ENCODE peak calls at places on chromosomes 16 and 17, in six cellular contexts. N is stimulated activated CD4-positive, alpha-beta T cell treated with anti-CD3 and anti-CD28 coated beads, Interleukin-1b, Interleukin-23, amount 100 ng/mL, for 24 hours; J is cerebellum; U is endodermal cell; T is anterior cingulate cortex; Q is naive thymus-derived CD4-positive, alpha-beta T cell. F is an unnamed sample.

GRCh38 chr16:17334096-17334495 is 136.7 kb downstream of the XYLT1 start:
- DNase-seq in N (no peak), J (no peak), U (no peak), T (no peak), Q (no peak), F (no peak)

GRCh38 chr16:76574651-76575050 is 297.4 kb downstream of the CNTNAP4 start:
- DNase-seq in N (no peak), J (no peak), U (no peak), T (no peak), Q (no peak), F (no peak)

GRCh38 chr17:56754523-56755208 is 79.1 kb downstream of the C17orf67 start:
- DNase-seq in N (no peak), J (no peak), U (peak; percentile 71), T (no peak), Q (peak; percentile 26), F (no peak)

GRCh38 chr17:68539536-68540469 is 27.6 kb downstream of the PRKAR1A start:
- DNase-seq in N (no peak), J (peak; percentile 10), U (peak; percentile 79), T (peak; percentile 21), Q (no peak), F (no peak)

GRCh38 chr17:47949951-47950350 is 7.7 kb downstream of the PRR15L start:
- DNase-seq in N (no peak), J (no peak), U (no peak), T (no peak), Q (peak; percentile 31), F (no peak)

GRCh38 chr17:29162909-29163341 is 17.3 kb downstream of the MYO18A start:
- DNase-seq in N (no peak), J (no peak), U (no peak), T (no peak), Q (no peak), F (no peak)

GRCh38 chr17:6161456-6161855 is 91.3 kb downstream of the WSCD1 start:
- DNase-seq in N (no peak), J (no peak), U (peak; percentile 26), T (no peak), Q (no peak), F (no peak)

GRCh38 chr16:23848958-23849357 is 13.2 kb downstream of the PRKCB start:
- DNase-seq in N (no peak), J (no peak), U (no peak), T (no peak), Q (no peak), F (no peak)

GRCh38 chr17:44829558-44830358 is at the start of gene GJC1:
- DNase-seq in N (no peak), J (peak; percentile 63), U (peak; percentile 89), T (no peak), Q (peak; percentile 3), F (no peak)

GRCh38 chr16:63312343-63312742 is 1276.1 kb upstream of the CDH8 start:
- DNase-seq in N (no peak), J (no peak), U (no peak), T (no peak), Q (no peak), F (no peak)

GRCh38 chr17:2062571-2063183 is 7.8 kb downstream of the HIC1 start:
- DNase-seq in N (no peak), J (no peak), U (peak; percentile 81), T (no peak), Q (no peak), F (no peak)

GRCh38 chr17:8436169-8436932 is 667 bp downstream of the NDEL1 start:
- DNase-seq in N (peak; percentile 30), J (peak; percentile 47), U (peak; percentile 92), T (peak; percentile 68), Q (no peak), F (no peak)

GRCh38 chr17:57009737-57010445 is 32.0 kb downstream of the SCPEP1 start:
- DNase-seq in N (no peak), J (peak; percentile 47), U (peak; percentile 93), T (peak; percentile 9), Q (peak; percentile 46), F (no peak)

GRCh38 chr16:59698341-59698979 is 964.3 kb upstream of the GOT2 start:
- DNase-seq in N (no peak), J (no peak), U (no peak), T (no peak), Q (no peak), F (no peak)

GRCh38 chr16:81657731-81658130 is 121.4 kb upstream of the PLCG2 start:
- DNase-seq in N (no peak), J (no peak), U (no peak), T (no peak), Q (no peak), F (no peak)

GRCh38 chr17:39841202-39841601 is 22.9 kb downstream of the IKZF3 start:
- DNase-seq in N (no peak), J (no peak), U (no peak), T (no peak), Q (no peak), F (no peak)

GRCh38 chr17:67548693-67549092 is 169.0 kb upstream of the NOL11 start:
- DNase-seq in N (no peak), J (no peak), U (no peak), T (no peak), Q (no peak), F (no peak)

GRCh38 chr16:79610771-79611170 is 10.2 kb upstream of the MAF start:
- DNase-seq in N (no peak), J (no peak), U (no peak), T (no peak), Q (no peak), F (no peak)

GRCh38 chr16:67198238-67198734 is 645 bp upstream of the ELMO3 start:
- DNase-seq in N (no peak), J (peak; percentile 77), U (peak; percentile 84), T (no peak), Q (peak; percentile 17), F (no peak)

GRCh38 chr17:38426441-38426840 is 1.8 kb upstream of the ARHGAP23 start:
- DNase-seq in N (no peak), J (no peak), U (no peak), T (no peak), Q (no peak), F (no peak)

GRCh38 chr16:57268804-57269800 is 15.4 kb downstream of the PLLP start:
- DNase-seq in N (no peak), J (no peak), U (peak; percentile 81), T (no peak), Q (no peak), F (no peak)

GRCh38 chr17:4498461-4499397 is at the start of gene SPNS2:
- DNase-seq in N (peak; percentile 33), J (peak; percentile 82), U (peak; percentile 92), T (peak; percentile 84), Q (peak; percentile 67), F (no peak)

GRCh38 chr17:14886200-14886739 is 378.9 kb downstream of the PMP22 start:
- DNase-seq in N (no peak), J (no peak), U (peak; percentile 60), T (no peak), Q (no peak), F (no peak)

GRCh38 chr17:74444406-74444805 is 12.5 kb downstream of the GPRC5C start:
- DNase-seq in N (no peak), J (no peak), U (no peak), T (no peak), Q (no peak), F (no peak)

GRCh38 chr16:28597692-28598261 is 927 bp upstream of the SULT1A2 start:
- DNase-seq in N (no peak), J (no peak), U (peak; percentile 74), T (no peak), Q (no peak), F (no peak)

GRCh38 chr16:88920618-88921602 is 54.5 kb upstream of the PABPN1L start:
- DNase-seq in N (no peak), J (peak; percentile 59), U (no peak), T (no peak), Q (no peak), F (no peak)

GRCh38 chr16:35319536-35320192 is 1860.3 kb downstream of the TP53TG3F start:
- DNase-seq in N (no peak), J (no peak), U (no peak), T (no peak), Q (no peak), F (no peak)

GRCh38 chr17:1203111-1203966 is 23.6 kb upstream of the ABR start:
- DNase-seq in N (no peak), J (no peak), U (peak; percentile 97), T (no peak), Q (peak; percentile 30), F (peak; percentile 28)

GRCh38 chr16:27432600-27432957 is 30.6 kb downstream of the IL21R start:
- DNase-seq in N (no peak), J (no peak), U (no peak), T (no peak), Q (no peak), F (no peak)

GRCh38 chr17:74305865-74306654 is 20.0 kb upstream of the KIF19 start:
- DNase-seq in N (no peak), J (no peak), U (peak; percentile 66), T (peak; percentile 32), Q (no peak), F (no peak)

GRCh38 chr17:73042809-73043685 is 49.4 kb downstream of the SLC39A11 start:
- DNase-seq in N (no peak), J (no peak), U (no peak), T (no peak), Q (no peak), F (no peak)

GRCh38 chr17:74199306-74200092 is 4.0 kb upstream of the RPL38 start:
- DNase-seq in N (no peak), J (peak; percentile 77), U (peak; percentile 97), T (peak; percentile 59), Q (peak; percentile 56), F (no peak)

GRCh38 chr16:8686031-8686621 is 11.7 kb downstream of the ABAT start:
- DNase-seq in N (no peak), J (peak; percentile 89), U (no peak), T (peak; percentile 47), Q (no peak), F (no peak)

GRCh38 chr16:50067290-50067853 is 1.6 kb downstream of the HEATR3 start:
- DNase-seq in N (peak; percentile 3), J (peak; percentile 22), U (peak; percentile 72), T (no peak), Q (peak; percentile 31), F (no peak)

GRCh38 chr17:80720624-80721577 is 176.3 kb downstream of the RPTOR start:
- DNase-seq in N (peak; percentile 11), J (no peak), U (no peak), T (no peak), Q (no peak), F (no peak)

GRCh38 chr17:79810138-79811027 is 13.5 kb upstream of the CBX8 start:
- DNase-seq in N (peak; percentile 49), J (peak; percentile 75), U (peak; percentile 95), T (peak; percentile 64), Q (peak; percentile 75), F (peak; percentile 82)

GRCh38 chr16:11757671-11758545 is 15.3 kb upstream of the TXNDC11 start:
- DNase-seq in N (no peak), J (no peak), U (no peak), T (no peak), Q (no peak), F (no peak)

F was measured in NCI-H1048.